ENCODE peak calls at places on chromosomes 13 and 19, in four cellular contexts. A is HepG2, I is A549, D is SK-N-SH. E is an unnamed sample.

GRCh38 chr19:13493516-13494310 is 12.6 kb downstream of the CACNA1A start:
- DNase-seq in A (no peak), I (no peak), D (no peak), E (no peak)

GRCh38 chr19:43705729-43706128 is 10.1 kb upstream of the IRGC start:
- DNase-seq in A (no peak), I (no peak), D (no peak), E (no peak)

GRCh38 chr13:98014766-98015165 is 61.3 kb downstream of the IPO5 start:
- DNase-seq in A (no peak), I (no peak), D (no peak), E (no peak)

GRCh38 chr13:40626566-40626965 is 39.9 kb downstream of the FOXO1 start:
- DNase-seq in A (no peak), I (no peak), D (no peak), E (no peak)

GRCh38 chr13:58991826-58992477 is 1171.8 kb downstream of the DIAPH3 start:
- DNase-seq in A (no peak), I (no peak), D (no peak), E (no peak)

GRCh38 chr13:42597505-42597904 is 23.6 kb downstream of the TNFSF11 start:
- DNase-seq in A (no peak), I (no peak), D (no peak), E (no peak)

GRCh38 chr19:13053761-13054604 is 48.7 kb downstream of the LYL1 start:
- DNase-seq in A (peak; percentile 97), I (no peak), D (peak; percentile 73), E (no peak)

GRCh38 chr19:3184847-3185481 is 766 bp upstream of the NCLN start:
- DNase-seq in A (no peak), I (peak; percentile 28), D (peak; percentile 78), E (no peak)

GRCh38 chr13:31528758-31529157 is 210.6 kb upstream of the RXFP2 start:
- DNase-seq in A (no peak), I (no peak), D (no peak), E (no peak)

GRCh38 chr19:45953676-45954075 is 20.0 kb downstream of the NOVA2 start:
- DNase-seq in A (no peak), I (no peak), D (no peak), E (no peak)

GRCh38 chr19:16520986-16521624 is 21.1 kb downstream of the CHERP start:
- DNase-seq in A (no peak), I (no peak), D (peak; percentile 33), E (no peak)
- TF ChIP-seq SMC3 in A (no peak), I (no peak), D (no peak), E (no peak)

GRCh38 chr19:16084067-16084685 is 7.9 kb downstream of the TPM4 start:
- DNase-seq in A (no peak), I (no peak), D (no peak), E (no peak)

GRCh38 chr19:16088985-16089846 is 12.9 kb downstream of the TPM4 start:
- DNase-seq in A (peak; percentile 90), I (no peak), D (no peak), E (no peak)

GRCh38 chr19:16088351-16088984 is 12.2 kb downstream of the TPM4 start:
- DNase-seq in A (no peak), I (no peak), D (no peak), E (no peak)

GRCh38 chr19:16085115-16085514 is 8.8 kb downstream of the TPM4 start:
- DNase-seq in A (no peak), I (no peak), D (no peak), E (no peak)

DNA sequence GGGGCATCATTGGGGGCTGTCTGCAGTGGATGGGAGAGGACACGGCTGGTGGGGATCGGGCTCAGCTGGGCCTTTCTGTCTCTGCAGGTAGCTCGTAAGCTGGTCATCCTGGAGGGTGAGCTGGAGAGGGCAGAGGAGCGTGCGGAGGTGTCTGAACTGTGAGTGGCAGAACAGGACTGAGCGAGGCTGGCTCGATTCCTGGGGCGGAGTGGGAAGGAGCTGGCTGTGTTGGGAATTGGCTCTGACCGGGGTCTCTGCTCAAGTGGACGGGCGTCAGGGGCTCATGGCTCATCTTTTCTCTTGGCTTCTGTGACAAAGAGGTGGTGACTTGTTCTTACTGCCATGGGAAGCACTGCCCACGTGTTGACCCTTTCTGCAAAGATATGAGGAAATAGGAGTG is 11.6 kb downstream of the TPM4 start:
- DNase-seq in A (no peak), I (no peak), D (no peak), E (no peak)
- TF ChIP-seq SMC3 in A (no peak), I (no peak), D (no peak), E (no peak)

GRCh38 chr13:44906230-44906629 is 83.0 kb downstream of the NUFIP1 start:
- DNase-seq in A (no peak), I (no peak), D (no peak), E (no peak)

GRCh38 chr13:44904982-44905381 is 84.3 kb downstream of the NUFIP1 start:
- DNase-seq in A (no peak), I (peak; percentile 32), D (no peak), E (no peak)

GRCh38 chr13:44908266-44908665 is 81.0 kb downstream of the NUFIP1 start:
- DNase-seq in A (no peak), I (no peak), D (no peak), E (no peak)

GRCh38 chr13:44908712-44909111 is 80.6 kb downstream of the NUFIP1 start:
- DNase-seq in A (no peak), I (no peak), D (no peak), E (no peak)

GRCh38 chr13:44906758-44907157 is 82.5 kb downstream of the NUFIP1 start:
- DNase-seq in A (no peak), I (no peak), D (no peak), E (no peak)
- TF ChIP-seq SMC3 in A (no peak), I (no peak), D (no peak), E (no peak)

DNA sequence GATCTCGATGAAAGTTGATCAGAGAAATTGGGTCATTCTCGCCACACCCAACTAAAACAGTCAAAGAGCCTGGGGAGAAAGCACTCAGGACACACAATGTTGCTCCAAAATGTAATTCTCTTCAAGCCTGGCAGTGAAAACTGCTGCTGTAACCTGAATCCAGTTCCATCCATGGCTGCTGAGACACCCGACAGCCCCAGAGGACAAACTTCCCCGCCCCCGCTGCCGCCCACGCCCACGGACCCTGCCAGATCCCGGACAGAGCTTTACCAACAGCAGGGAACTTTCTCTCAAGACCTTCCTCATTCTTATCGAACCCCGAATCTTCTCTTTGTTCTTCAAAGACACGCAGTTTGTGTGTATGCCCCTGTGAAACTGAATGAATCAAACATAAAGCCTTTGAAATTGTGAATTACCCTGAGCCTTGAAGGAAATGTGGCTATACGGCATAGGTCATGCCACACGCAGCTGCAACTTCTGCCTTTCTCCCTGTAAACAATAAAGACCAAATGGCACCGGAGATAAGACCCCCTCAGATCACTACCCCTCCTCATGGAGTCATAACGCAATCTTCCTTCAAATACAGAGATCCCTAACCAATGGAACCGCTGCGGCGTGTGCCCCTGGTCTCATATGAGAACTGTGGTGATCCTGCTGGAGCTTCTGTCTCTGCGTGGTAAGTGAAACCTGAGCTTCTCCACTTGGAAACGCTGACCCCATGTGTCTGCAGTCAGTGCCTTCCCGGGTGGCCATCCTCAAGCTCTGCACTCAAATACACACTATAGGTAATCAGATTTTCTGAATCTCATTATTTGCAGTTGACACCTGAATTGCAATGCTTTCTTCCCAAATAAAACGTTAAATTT is 4.8 kb upstream of the LAMP1 start:
- DNase-seq in A (no peak), I (no peak), D (peak; percentile 42), E (no peak)
- TF ChIP-seq SMC3 in A (no peak), I (no peak), D (no peak), E (no peak)

DNA sequence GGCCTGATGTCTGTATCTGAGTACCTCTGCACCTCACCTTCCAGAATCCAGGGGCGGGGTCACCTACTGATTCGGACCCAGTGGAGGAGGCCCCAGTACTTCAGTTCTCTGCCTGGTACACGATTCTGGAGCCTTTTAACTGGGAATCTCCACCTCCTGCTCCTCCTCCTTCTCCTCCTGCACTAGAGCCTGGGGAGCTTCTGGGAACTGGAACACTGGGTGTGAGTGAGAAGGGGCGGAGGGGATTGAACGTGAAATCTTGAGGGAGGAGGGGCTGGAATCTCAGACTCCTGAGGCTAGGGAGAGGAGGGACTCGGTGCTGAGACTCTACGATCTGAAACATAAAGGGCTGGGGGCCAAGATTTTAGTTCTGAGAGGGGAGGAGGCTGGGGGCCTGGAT is at the start of gene KLK8:
- DNase-seq in A (no peak), I (no peak), D (no peak), E (no peak)
- TF ChIP-seq SMC3 in A (no peak), I (no peak), D (no peak), E (no peak)

GRCh38 chr13:35598790-35599369 is 122.4 kb upstream of the MAB21L1 start:
- DNase-seq in A (no peak), I (no peak), D (no peak), E (no peak)

GRCh38 chr13:35599385-35599784 is 122.9 kb upstream of the MAB21L1 start:
- DNase-seq in A (no peak), I (no peak), D (no peak), E (no peak)

GRCh38 chr13:35597451-35597850 is 121.0 kb upstream of the MAB21L1 start:
- DNase-seq in A (no peak), I (no peak), D (no peak), E (no peak)

GRCh38 chr13:35598233-35598632 is 121.7 kb upstream of the MAB21L1 start:
- DNase-seq in A (no peak), I (no peak), D (no peak), E (no peak)

DNA sequence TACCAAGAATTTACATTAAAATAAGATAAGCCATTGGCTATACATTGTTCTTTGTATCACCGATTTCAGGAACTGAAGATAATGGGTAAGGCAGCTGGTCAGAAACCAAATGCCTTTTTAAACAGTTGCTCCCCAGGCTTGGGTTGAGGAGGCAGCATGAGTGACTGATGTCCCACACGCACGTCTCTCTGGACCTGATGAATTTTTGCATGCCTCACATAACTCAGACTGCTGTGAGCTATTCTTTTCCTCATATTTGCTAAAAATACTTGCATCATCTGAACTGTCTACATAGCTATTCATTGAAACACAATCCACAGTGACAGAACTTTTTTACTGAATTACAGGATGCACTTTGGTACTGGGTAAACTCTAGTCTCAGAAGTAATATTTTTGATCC is 123.6 kb upstream of the MAB21L1 start:
- DNase-seq in A (peak; percentile 15), I (no peak), D (no peak), E (no peak)
- TF ChIP-seq SMC3 in A (no peak), I (no peak), D (no peak), E (no peak)

GRCh38 chr13:27822258-27822872 is 30.1 kb downstream of the GSX1 start:
- DNase-seq in A (no peak), I (no peak), D (no peak), E (no peak)
- TF ChIP-seq SMC3 in A (no peak), I (no peak), D (no peak), E (no peak)

GRCh38 chr19:32349724-32350475 is 4.5 kb downstream of the ZNF507 start:
- DNase-seq in A (no peak), I (no peak), D (no peak), E (no peak)

GRCh38 chr19:32351807-32352630 is 6.6 kb downstream of the ZNF507 start:
- DNase-seq in A (no peak), I (no peak), D (no peak), E (no peak)

GRCh38 chr19:32346901-32347300 is 1.5 kb downstream of the ZNF507 start:
- DNase-seq in A (no peak), I (no peak), D (no peak), E (no peak)

GRCh38 chr19:32354345-32354744 is 8.9 kb downstream of the ZNF507 start:
- DNase-seq in A (no peak), I (no peak), D (no peak), E (no peak)

GRCh38 chr19:32350492-32350891 is 5.1 kb downstream of the ZNF507 start:
- DNase-seq in A (peak; percentile 84), I (no peak), D (no peak), E (no peak)
- TF ChIP-seq SMC3 in A (no peak), I (no peak), D (no peak), E (no peak)